ENCODE peak calls at places on chromosomes 16 and 17, in six cellular contexts. M is IMR-90, D is uterus, V is hepatocyte, W is keratinocyte, E is cardiac muscle cell. Q is an unnamed sample.

GRCh38 chr17:78529871-78530670 is 47.1 kb downstream of the DNAH17 start:
- DNase-seq in M (no peak), D (no peak), V (no peak), W (no peak), E (no peak), Q (peak; percentile 79)

GRCh38 chr17:51319186-51319585 is 58.8 kb downstream of the UTP18 start:
- DNase-seq in M (no peak), D (no peak), V (no peak), W (no peak), E (no peak), Q (no peak)

GRCh38 chr16:588639-588888 is 1.3 kb upstream of the RAB40C start:
- DNase-seq in M (peak; percentile 80), D (peak; percentile 42), V (peak; percentile 82), W (no peak), E (peak; percentile 70), Q (peak; percentile 62)

GRCh38 chr17:31197991-31198390 is 99.0 kb downstream of the OMG start:
- DNase-seq in M (peak; percentile 43), D (no peak), V (no peak), W (no peak), E (no peak), Q (no peak)

GRCh38 chr17:77734371-77735050 is 224.0 kb upstream of the TNRC6C start:
- DNase-seq in M (peak; percentile 16), D (peak; percentile 96), V (peak; percentile 91), W (no peak), E (peak; percentile 90), Q (peak; percentile 98)

GRCh38 chr17:81249233-81250040 is 10.3 kb downstream of the NDUFAF8 start:
- DNase-seq in M (peak; percentile 8), D (no peak), V (no peak), W (no peak), E (peak; percentile 14), Q (peak; percentile 22)

GRCh38 chr17:55584055-55584685 is 72.9 kb upstream of the SMIM36 start:
- DNase-seq in M (peak; percentile 33), D (no peak), V (no peak), W (no peak), E (peak; percentile 29), Q (no peak)

GRCh38 chr16:83940630-83941378 is 12.2 kb upstream of the OSGIN1 start:
- DNase-seq in M (no peak), D (no peak), V (no peak), W (no peak), E (no peak), Q (peak; percentile 54)

GRCh38 chr17:21842332-21843317 is 150.3 kb downstream of the KCNJ18 start:
- DNase-seq in M (no peak), D (no peak), V (no peak), W (no peak), E (no peak), Q (no peak)

GRCh38 chr16:22924492-22924891 is 110.5 kb downstream of the HS3ST2 start:
- DNase-seq in M (no peak), D (no peak), V (no peak), W (no peak), E (no peak), Q (no peak)

GRCh38 chr16:17348042-17348783 is 122.5 kb downstream of the XYLT1 start:
- DNase-seq in M (no peak), D (no peak), V (no peak), W (no peak), E (no peak), Q (no peak)

GRCh38 chr16:64428463-64428862 is 693.4 kb downstream of the CDH11 start:
- DNase-seq in M (peak; percentile 81), D (no peak), V (no peak), W (no peak), E (peak; percentile 71), Q (no peak)

GRCh38 chr17:80449194-80449929 is 27.0 kb downstream of the NPTX1 start:
- DNase-seq in M (no peak), D (no peak), V (no peak), W (no peak), E (no peak), Q (no peak)

GRCh38 chr16:86343111-86343642 is 167.2 kb upstream of the FOXF1 start:
- DNase-seq in M (peak; percentile 89), D (peak; percentile 61), V (peak; percentile 82), W (no peak), E (peak; percentile 84), Q (peak; percentile 56)

GRCh38 chr16:11604783-11605563 is 18.3 kb upstream of the LITAF start:
- DNase-seq in M (peak; percentile 85), D (peak; percentile 73), V (peak; percentile 60), W (no peak), E (peak; percentile 94), Q (no peak)

GRCh38 chr17:29945281-29945680 is 3.8 kb downstream of the EFCAB5 start:
- DNase-seq in M (no peak), D (no peak), V (no peak), W (no peak), E (no peak), Q (no peak)

GRCh38 chr17:199195-199604 is 17.8 kb upstream of the DOC2B start:
- DNase-seq in M (peak; percentile 16), D (no peak), V (peak; percentile 27), W (no peak), E (peak; percentile 31), Q (no peak)

GRCh38 chr16:16154292-16154951 is 68.9 kb downstream of the ABCC6 start:
- DNase-seq in M (no peak), D (no peak), V (no peak), W (no peak), E (no peak), Q (no peak)

GRCh38 chr17:20981046-20981920 is 61.5 kb downstream of the USP22 start:
- DNase-seq in M (no peak), D (no peak), V (no peak), W (no peak), E (no peak), Q (no peak)

GRCh38 chr17:797236-797635 is 15.1 kb downstream of the MRM3 start:
- DNase-seq in M (no peak), D (no peak), V (no peak), W (no peak), E (no peak), Q (no peak)

GRCh38 chr17:61551255-61551742 is 39.7 kb downstream of the NACA2 start:
- DNase-seq in M (peak; percentile 67), D (no peak), V (peak; percentile 63), W (no peak), E (peak; percentile 69), Q (no peak)

GRCh38 chr16:81837312-81837748 is 58.2 kb downstream of the PLCG2 start:
- DNase-seq in M (no peak), D (no peak), V (no peak), W (no peak), E (no peak), Q (no peak)

GRCh38 chr16:81838794-81839193 is 59.7 kb downstream of the PLCG2 start:
- DNase-seq in M (peak; percentile 9), D (no peak), V (no peak), W (no peak), E (peak; percentile 8), Q (no peak)

GRCh38 chr16:81843243-81843582 is 64.1 kb downstream of the PLCG2 start:
- DNase-seq in M (no peak), D (no peak), V (no peak), W (no peak), E (peak; percentile 17), Q (no peak)

GRCh38 chr16:81842564-81843242 is 63.6 kb downstream of the PLCG2 start:
- DNase-seq in M (no peak), D (no peak), V (no peak), W (no peak), E (peak; percentile 3), Q (no peak)

DNA sequence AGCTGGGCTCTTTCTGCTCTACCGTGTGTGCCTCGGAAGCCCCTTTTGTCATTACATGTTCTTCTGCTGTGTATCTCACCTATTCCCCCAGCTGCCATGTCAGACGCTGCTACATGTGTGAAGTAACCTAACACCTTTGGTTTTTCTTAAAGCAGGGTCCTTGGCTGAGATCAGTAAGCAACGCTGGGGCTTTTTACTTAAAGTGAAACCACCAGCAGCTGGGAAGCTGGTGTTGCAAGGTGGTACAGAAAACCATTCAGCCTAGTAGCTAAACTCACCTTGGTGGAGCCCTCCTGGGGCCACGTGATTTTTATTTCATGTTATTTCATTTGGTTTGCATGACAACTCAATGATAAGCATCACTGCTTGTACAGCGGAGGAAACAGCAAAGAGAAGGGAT is 62.6 kb downstream of the PLCG2 start:
- DNase-seq in M (no peak), D (no peak), V (no peak), W (no peak), E (no peak), Q (no peak)
- H3K4me1 ChIP-seq in M (no peaks in the 10 kb centered on the region), D (no peaks in the 10 kb centered on the region), V (no peaks in the 10 kb centered on the region), W (no peaks in the 10 kb centered on the region), E (no peaks in the 10 kb centered on the region), Q (no peaks in the 10 kb centered on the region)

GRCh38 chr16:89381788-89382187 is 108.6 kb downstream of the ANKRD11 start:
- DNase-seq in M (no peak), D (no peak), V (no peak), W (no peak), E (no peak), Q (no peak)

GRCh38 chr16:89384282-89384681 is 106.1 kb downstream of the ANKRD11 start:
- DNase-seq in M (no peak), D (no peak), V (no peak), W (no peak), E (no peak), Q (no peak)

GRCh38 chr16:89380681-89381080 is 109.7 kb downstream of the ANKRD11 start:
- DNase-seq in M (no peak), D (no peak), V (no peak), W (no peak), E (no peak), Q (no peak)

GRCh38 chr16:89385712-89386111 is 104.6 kb downstream of the ANKRD11 start:
- DNase-seq in M (no peak), D (no peak), V (no peak), W (no peak), E (no peak), Q (no peak)

GRCh38 chr16:89383095-89384003 is 107.0 kb downstream of the ANKRD11 start:
- DNase-seq in M (peak; percentile 47), D (no peak), V (peak; percentile 79), W (no peak), E (peak; percentile 65), Q (peak; percentile 83)
- TF ChIP-seq CTCF in M (no peak), D (no peak), V (peak; percentile 8), W (no peak), E (peak; percentile 27), Q (peak; percentile 37)

DNA sequence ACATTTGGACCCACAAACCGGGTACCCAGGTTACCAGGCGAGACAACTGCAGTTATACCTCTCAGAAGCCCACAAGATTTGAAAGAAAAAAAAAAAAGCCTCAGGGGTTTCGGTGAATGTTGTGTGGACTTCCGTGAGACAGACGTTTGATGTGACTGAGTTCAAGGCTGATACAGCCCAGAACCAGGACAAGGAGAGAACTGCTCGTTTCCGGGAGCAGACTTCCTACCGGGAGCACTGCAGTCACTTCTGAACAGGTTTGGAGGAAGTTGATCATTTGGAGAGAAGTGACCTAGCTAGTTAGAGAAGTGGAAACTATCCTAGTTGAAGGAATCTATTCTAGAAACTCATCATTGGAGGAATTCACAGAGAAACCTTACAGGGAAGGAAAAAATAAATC is 847 bp downstream of the CKLF start:
- DNase-seq in M (no peak), D (no peak), V (no peak), W (no peak), E (no peak), Q (no peak)
- H3K4me1 ChIP-seq in M (peaks cover 7% of the 10 kb centered on the region), D (no peaks in the 10 kb centered on the region), V (peaks cover 21% of the 10 kb centered on the region), W (peaks cover 22% of the 10 kb centered on the region), E (peaks cover 18% of the 10 kb centered on the region), Q (no peaks in the 10 kb centered on the region)

DNA sequence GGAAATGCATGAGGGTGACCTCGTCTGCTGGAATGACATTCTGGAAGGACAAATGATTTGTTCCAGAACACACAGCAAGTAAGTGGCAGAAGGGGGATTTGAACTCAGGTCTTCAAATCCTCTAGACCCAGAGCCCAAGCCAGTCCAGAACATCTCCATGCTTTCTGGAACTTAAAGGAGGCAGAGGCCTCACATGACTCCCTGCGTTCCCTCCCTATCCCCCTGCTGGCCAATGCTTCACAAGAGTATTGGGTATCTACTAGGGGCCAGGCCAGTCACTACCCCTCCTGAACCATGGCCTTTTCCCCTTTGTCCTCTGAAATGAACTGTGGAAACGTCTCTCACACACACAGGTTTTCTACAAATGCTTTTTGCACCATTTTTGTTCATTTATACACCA is 7.6 kb upstream of the BEAN1 start:
- DNase-seq in M (no peak), D (no peak), V (no peak), W (no peak), E (no peak), Q (no peak)
- TF ChIP-seq CTCF in M (no peak), D (no peak), V (no peak), W (no peak), E (peak; percentile 8), Q (peak; percentile 31)

Q was measured in BE2C.